ENCODE peak calls at places on chromosomes 6 and 20, in five cellular contexts. I is breast epithelium, Q is pancreas, U is mammary epithelial cell, X is body of pancreas. Z is an unnamed sample.

GRCh38 chr20:54335299-54335698 is 127.4 kb downstream of the PFDN4 start:
- DNase-seq in Q (no peak), I (no peak), U (peak), X (no peak), Z (no peak)

GRCh38 chr6:113644861-113645575 is 212.1 kb upstream of the MARCKS start:
- DNase-seq in U (peak), I (no peak), X (no peak), Q (no peak), Z (no peak)

GRCh38 chr20:61807426-61808160 is 258.1 kb downstream of the TAF4 start:
- DNase-seq in U (no peak), X (peak), I (no peak), Q (no peak), Z (no peak)

GRCh38 chr20:3842332-3842930 is 4.2 kb upstream of the MAVS start:
- DNase-seq in U (no peak), Q (no peak), I (no peak), X (no peak), Z (peak)

GRCh38 chr6:46091080-46091478 is 38.7 kb upstream of the ENPP4 start:
- DNase-seq in U (no peak), X (no peak), Q (no peak), I (no peak), Z (no peak)

GRCh38 chr6:139973602-139974373 is 599.3 kb upstream of the CITED2 start:
- DNase-seq in I (no peak), X (no peak), U (no peak), Q (no peak), Z (no peak)

GRCh38 chr6:28824793-28825731 is 98.7 kb downstream of the TRIM27 start:
- DNase-seq in U (no peak), Q (no peak), X (no peak), I (no peak), Z (no peak)

GRCh38 chr6:140546640-140547039 is 1172.2 kb upstream of the CITED2 start:
- DNase-seq in X (no peak), I (no peak), U (peak), Q (no peak), Z (no peak)

GRCh38 chr20:6714202-6714800 is 53.2 kb upstream of the BMP2 start:
- DNase-seq in I (no peak), U (no peak), Q (no peak), X (peak), Z (peak)

GRCh38 chr6:138981416-138981815 is 6.6 kb downstream of the REPS1 start:
- DNase-seq in Q (no peak), X (no peak), I (no peak), U (no peak), Z (no peak)

GRCh38 chr20:7399575-7399974 is 540.7 kb downstream of the HAO1 start:
- DNase-seq in I (no peak), X (no peak), Q (no peak), U (no peak), Z (no peak)

GRCh38 chr6:42095776-42096541 is 45.6 kb downstream of the TAF8 start:
- DNase-seq in X (no peak), U (no peak), I (no peak), Q (no peak), Z (no peak)

GRCh38 chr6:114080891-114081510 is 110.1 kb upstream of the HDAC2 start:
- DNase-seq in X (no peak), U (no peak), Q (no peak), I (no peak), Z (no peak)

GRCh38 chr6:5723905-5724691 is 282.6 kb downstream of the NRN1 start:
- DNase-seq in X (no peak), U (no peak), I (no peak), Q (no peak), Z (peak)

GRCh38 chr6:81166770-81167169 is 585.7 kb downstream of the TENT5A start:
- DNase-seq in Q (no peak), I (no peak), X (no peak), U (no peak), Z (no peak)

GRCh38 chr6:56771929-56772607 is 129.4 kb upstream of the DST start:
- DNase-seq in U (no peak), Q (no peak), X (no peak), I (no peak), Z (no peak)

GRCh38 chr20:41166201-41167117 is 29.1 kb downstream of the PLCG1 start:
- DNase-seq in I (no peak), Q (no peak), X (no peak), U (no peak), Z (peak)

GRCh38 chr20:15675151-15675550 is 898.1 kb downstream of the KIF16B start:
- DNase-seq in X (no peak), U (no peak), Q (no peak), I (no peak), Z (no peak)

GRCh38 chr20:64091762-64092161 is 7.6 kb upstream of the LKAAEAR1 start:
- DNase-seq in I (no peak), U (no peak), Q (no peak), X (no peak), Z (no peak)

GRCh38 chr6:7169296-7169721 is 61.5 kb downstream of the RREB1 start:
- DNase-seq in I (no peak), X (peak), U (no peak), Q (no peak), Z (no peak)

GRCh38 chr6:165721349-165721748 is 58.3 kb upstream of the PDE10A start:
- DNase-seq in U (no peak), I (no peak), Q (no peak), X (no peak), Z (no peak)

GRCh38 chr20:61126369-61127195 is 125.5 kb upstream of the CDH4 start:
- DNase-seq in U (no peak), X (no peak), I (no peak), Q (no peak), Z (no peak)

GRCh38 chr6:106134087-106134770 is 48.1 kb downstream of the PRDM1 start:
- DNase-seq in U (peak), I (no peak), Q (no peak), X (no peak), Z (peak)

GRCh38 chr6:112800439-112800838 is 453.3 kb downstream of the RFPL4B start:
- DNase-seq in X (no peak), Q (no peak), U (no peak), I (no peak), Z (no peak)

GRCh38 chr6:111087871-111088667 is 766 bp downstream of the SLC16A10 start:
- DNase-seq in U (peak), X (peak), Q (peak), I (no peak), Z (peak)

GRCh38 chr20:37940161-37940560 is 37.2 kb downstream of the VSTM2L start:
- DNase-seq in U (no peak), X (no peak), Q (peak), I (no peak), Z (no peak)
- H3K27ac ChIP-seq in U (no peak), X (no peak), Q (no peak), I (no peak), Z (no peak)

DNA sequence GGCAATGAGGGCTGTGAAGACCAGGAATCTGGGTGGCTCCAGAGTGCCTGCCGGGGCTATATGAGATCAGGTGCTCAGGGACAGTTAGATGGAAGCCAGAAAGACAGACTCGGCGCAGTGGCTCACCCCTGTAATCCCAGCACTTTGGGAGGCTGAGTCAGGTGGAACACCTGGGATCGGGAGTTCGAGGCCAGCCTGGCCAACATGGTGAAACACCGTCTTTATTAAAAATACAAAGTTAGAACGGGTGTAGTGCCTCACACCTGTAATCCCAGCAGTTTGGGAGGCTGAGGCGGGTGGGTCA is 43.4 kb downstream of the BCAS4 start:
- DNase-seq in Q (no peak), X (no peak), I (no peak), U (no peak), Z (no peak)
- H3K27ac ChIP-seq in Q (no peak), X (no peak), I (peak), U (peak), Z (no peak)

GRCh38 chr6:121523628-121524027 is 88.2 kb downstream of the GJA1 start:
- DNase-seq in X (no peak), U (no peak), I (no peak), Q (no peak), Z (no peak)

GRCh38 chr6:121521164-121521555 is 85.7 kb downstream of the GJA1 start:
- DNase-seq in U (no peak), Q (no peak), I (no peak), X (no peak), Z (no peak)

GRCh38 chr6:121522265-121522664 is 86.8 kb downstream of the GJA1 start:
- DNase-seq in Q (no peak), X (no peak), I (no peak), U (peak), Z (no peak)

GRCh38 chr6:121520337-121521163 is 85.1 kb downstream of the GJA1 start:
- DNase-seq in I (no peak), U (peak), Q (no peak), X (no peak), Z (no peak)

DNA sequence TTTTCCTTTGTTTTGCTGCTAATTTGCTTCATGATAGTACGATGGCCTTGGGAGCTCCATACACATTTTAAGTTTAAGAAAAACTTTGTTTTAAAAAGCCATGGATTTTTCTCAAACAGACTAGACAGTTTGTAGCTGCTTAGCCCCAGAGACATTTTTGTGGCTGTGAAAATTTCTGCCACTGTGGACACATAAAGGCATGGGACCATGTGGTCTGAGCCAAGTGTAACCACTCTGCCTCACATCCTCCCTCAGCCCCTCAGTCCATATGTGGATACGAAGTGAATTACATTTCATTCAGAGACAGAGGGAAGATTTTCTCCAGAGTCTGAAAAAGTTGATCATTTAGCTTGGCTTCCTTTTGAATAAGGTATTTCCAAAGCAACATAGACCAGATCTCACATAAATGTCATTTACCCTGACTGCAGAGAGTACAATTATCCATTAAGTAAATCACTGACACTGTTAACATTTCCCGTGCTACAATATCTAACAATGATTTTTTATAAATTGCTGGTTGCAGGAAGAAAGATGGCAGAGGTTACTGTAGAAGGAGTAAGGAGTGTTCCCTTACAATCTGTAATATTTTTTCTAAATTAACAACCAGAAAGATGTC is 87.4 kb downstream of the GJA1 start:
- DNase-seq in I (no peak), Q (no peak), X (no peak), U (no peak), Z (no peak)
- H3K27ac ChIP-seq in I (no peak), Q (no peak), X (no peak), U (no peak), Z (peak)

GRCh38 chr6:84362180-84362821 is 134.9 kb upstream of the CEP162 start:
- DNase-seq in Q (no peak), U (no peak), X (no peak), I (no peak), Z (no peak)
- H3K27ac ChIP-seq in Q (no peak), U (no peak), X (no peak), I (no peak), Z (no peak)

GRCh38 chr20:13008761-13009681 is at the start of gene SPTLC3:
- DNase-seq in I (peak), U (peak), X (peak), Q (peak), Z (peak)
- H3K27ac ChIP-seq in I (peak), U (peak), X (peak), Q (peak), Z (peak)

DNA sequence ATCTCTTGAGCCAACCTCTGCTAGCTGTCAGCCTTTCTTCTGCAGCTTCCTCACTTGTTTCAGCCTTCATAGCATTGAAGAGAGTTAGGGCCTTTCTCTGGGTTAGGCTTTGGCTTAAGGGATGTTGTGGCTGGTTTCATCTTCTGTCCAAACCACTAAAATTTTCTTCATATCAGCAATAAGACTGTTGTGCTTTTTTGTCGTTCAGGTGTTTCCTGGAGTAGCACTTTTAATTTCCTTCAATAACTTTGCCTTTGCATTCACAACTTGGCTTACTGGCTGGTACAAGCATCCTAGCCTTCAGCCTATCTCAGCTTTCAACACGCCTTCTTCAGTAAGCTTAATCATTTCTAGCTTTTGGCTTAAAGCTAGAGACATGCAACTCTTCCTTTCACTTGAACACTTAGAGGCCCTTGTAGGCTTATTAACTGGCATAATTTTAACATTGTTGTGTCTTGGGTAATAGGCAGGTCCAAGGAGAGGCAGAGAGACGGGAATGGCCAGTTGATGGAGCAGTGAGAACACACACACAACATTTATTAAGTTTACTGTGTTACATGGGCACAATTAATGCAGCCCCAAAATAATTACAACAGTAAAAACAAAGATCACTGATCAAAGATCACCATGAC is 98.5 kb downstream of the HIVEP1 start:
- DNase-seq in I (no peak), X (no peak), Q (no peak), U (no peak), Z (no peak)
- H3K27ac ChIP-seq in I (no peak), X (no peak), Q (no peak), U (no peak), Z (no peak)

DNA sequence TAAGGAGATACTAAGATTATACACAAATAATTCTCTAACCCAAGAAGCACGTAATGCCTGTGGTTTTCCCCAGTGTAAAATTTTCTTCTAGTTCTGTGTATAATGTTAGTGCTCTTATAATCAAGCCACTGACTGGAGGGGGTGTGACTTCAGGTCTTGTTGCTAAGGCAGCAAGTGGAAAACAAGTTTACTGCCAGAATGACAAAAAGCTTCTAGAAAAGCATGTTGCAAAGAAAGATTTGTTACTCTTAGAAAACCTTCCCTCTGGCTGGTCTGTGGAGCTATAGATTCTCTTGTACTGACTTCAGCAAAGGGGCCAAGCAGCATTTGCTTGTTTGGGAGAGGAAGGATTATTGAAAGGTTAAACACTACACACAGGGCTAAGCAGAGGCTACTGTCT is 288.8 kb downstream of the BTBD9 start:
- DNase-seq in U (no peak), X (no peak), Q (no peak), I (no peak), Z (no peak)
- H3K27ac ChIP-seq in U (no peak), X (no peak), Q (no peak), I (no peak), Z (no peak)

GRCh38 chr6:135210632-135211305 is 29.7 kb downstream of the MYB start:
- DNase-seq in Q (no peak), U (no peak), X (no peak), I (no peak), Z (no peak)

GRCh38 chr6:135211306-135211702 is 30.2 kb downstream of the MYB start:
- DNase-seq in U (no peak), Q (no peak), I (no peak), X (no peak), Z (no peak)

GRCh38 chr6:135212935-135213334 is 31.8 kb downstream of the MYB start:
- DNase-seq in Q (no peak), U (peak), X (no peak), I (no peak), Z (no peak)

GRCh38 chr6:135212020-135212806 is 31.1 kb downstream of the MYB start:
- DNase-seq in Q (no peak), U (peak), X (no peak), I (peak), Z (no peak)

GRCh38 chr6:135209803-135210202 is 28.7 kb downstream of the MYB start:
- DNase-seq in Q (no peak), U (no peak), I (no peak), X (no peak), Z (no peak)
- H3K27ac ChIP-seq in Q (no peak), U (no peak), I (no peak), X (no peak), Z (no peak)

DNA sequence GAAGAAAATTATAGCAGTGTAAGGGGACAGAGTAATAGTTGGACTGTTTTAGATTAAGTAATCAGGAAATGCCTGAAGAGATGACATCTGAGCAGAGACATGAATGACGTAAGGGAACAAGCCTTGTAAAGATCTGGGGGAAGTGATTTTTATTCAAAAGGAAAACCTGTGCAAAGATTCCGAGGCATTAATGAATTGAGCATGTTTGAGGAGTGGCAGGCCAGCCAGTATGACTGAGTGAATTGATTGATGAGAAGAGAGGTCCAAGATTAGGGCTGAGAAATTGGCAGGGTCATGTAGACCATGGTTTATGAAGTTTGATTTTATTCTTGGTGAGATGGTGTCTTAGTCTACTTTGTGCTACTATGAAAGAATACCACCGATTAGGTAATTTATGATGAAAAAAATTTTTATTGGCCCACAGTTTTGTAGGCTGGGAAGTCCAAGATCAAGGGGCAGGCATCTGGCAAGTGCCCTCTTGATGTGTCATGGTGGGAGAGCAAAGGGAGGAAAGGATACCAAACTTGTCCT is 95.1 kb downstream of the LIN28B start:
- DNase-seq in X (no peak), U (no peak), Q (no peak), I (no peak), Z (no peak)
- H3K27ac ChIP-seq in X (no peak), U (no peak), Q (no peak), I (no peak), Z (no peak)

DNA sequence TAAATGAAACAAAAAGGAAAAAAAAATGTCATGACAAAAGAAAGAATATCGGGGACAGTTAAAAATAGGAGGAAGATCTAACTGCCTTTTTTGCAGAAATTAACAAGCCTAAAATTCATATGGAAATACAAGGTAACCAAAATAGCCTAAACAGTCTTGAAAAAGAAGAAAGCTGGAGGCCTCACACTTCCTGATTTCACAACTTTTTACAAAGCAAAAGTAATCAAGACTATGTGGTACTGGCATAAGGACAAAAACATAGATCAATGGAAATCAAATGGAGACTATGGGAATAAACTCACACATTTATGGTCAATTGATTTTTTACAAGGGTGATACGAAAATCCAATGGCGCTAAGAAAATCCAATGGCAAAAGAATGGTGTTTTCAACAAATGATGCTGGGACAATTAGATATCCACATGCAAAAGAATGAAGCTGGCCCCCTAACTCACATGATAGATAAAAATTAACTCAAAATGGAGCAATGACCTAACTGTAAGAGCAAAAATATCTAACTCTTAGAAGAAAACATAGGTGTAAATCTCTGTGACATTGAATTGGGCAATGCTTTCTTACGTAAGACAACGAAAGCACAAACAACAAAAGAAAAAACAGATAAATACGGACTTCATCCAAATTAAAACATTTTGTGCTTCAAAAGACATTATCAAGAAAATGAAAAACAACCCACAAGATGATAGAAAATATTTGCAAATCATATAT is 24.5 kb downstream of the MAP3K5 start:
- DNase-seq in I (no peak), X (no peak), Q (no peak), U (no peak), Z (no peak)
- H3K27ac ChIP-seq in I (no peak), X (peak), Q (peak), U (no peak), Z (peak)